ENCODE peak calls at places on chromosome 14, in four cellular contexts. Q is Peyer's patch, F is thyroid gland, W is NB4. R is an unnamed sample.

GRCh38 chr14:54197369-54197768 is 199.4 kb upstream of the CDKN3 start:
- DNase-seq in Q (no peak), F (no peak), W (no peak), R (no peak)

GRCh38 chr14:78721756-78722455 is 551.7 kb downstream of the NRXN3 start:
- DNase-seq in W (no peak), F (no peak), Q (no peak), R (no peak)

GRCh38 chr14:99946652-99947489 is 118.4 kb upstream of the EVL start:
- DNase-seq in F (no peak), Q (peak), W (peak), R (no peak)

GRCh38 chr14:52918486-52918885 is 32.4 kb downstream of the FERMT2 start:
- DNase-seq in F (no peak), W (peak), Q (no peak), R (no peak)

GRCh38 chr14:105203057-105203494 is 22.0 kb upstream of the NUDT14 start:
- DNase-seq in F (peak), Q (peak), W (peak), R (no peak)

GRCh38 chr14:104096318-104096717 is 10.8 kb downstream of the ASPG start:
- DNase-seq in Q (no peak), W (no peak), F (no peak), R (no peak)

GRCh38 chr14:100306256-100306505 is at the start of gene SLC25A29:
- DNase-seq in F (no peak), Q (no peak), W (no peak), R (no peak)

GRCh38 chr14:32109676-32110075 is 32.6 kb downstream of the ARHGAP5 start:
- DNase-seq in Q (no peak), F (no peak), W (no peak), R (no peak)

GRCh38 chr14:46840971-46841729 is 189.6 kb upstream of the RPL10L start:
- DNase-seq in W (no peak), Q (no peak), F (peak), R (no peak)

GRCh38 chr14:78737116-78737515 is 566.9 kb downstream of the NRXN3 start:
- DNase-seq in W (no peak), Q (no peak), F (no peak), R (no peak)

GRCh38 chr14:36738269-36738668 is 76.6 kb downstream of the PAX9 start:
- DNase-seq in F (no peak), Q (no peak), W (no peak), R (no peak)

GRCh38 chr14:85402546-85403162 is 127.3 kb upstream of the FLRT2 start:
- DNase-seq in Q (no peak), F (no peak), W (no peak), R (no peak)

GRCh38 chr14:45085004-45085403 is 1.1 kb downstream of the PRPF39 start:
- DNase-seq in F (no peak), Q (no peak), W (peak), R (no peak)

GRCh38 chr14:69991422-69991821 is 112.2 kb downstream of the SMOC1 start:
- DNase-seq in F (no peak), Q (no peak), W (no peak), R (no peak)

GRCh38 chr14:101814869-101815268 is 53.4 kb downstream of the PPP2R5C start:
- DNase-seq in W (no peak), F (no peak), Q (no peak), R (no peak)

GRCh38 chr14:62084020-62084419 is 321.8 kb downstream of the SNAPC1 start:
- DNase-seq in F (no peak), W (no peak), Q (no peak), R (no peak)

GRCh38 chr14:30440986-30441385 is 118.0 kb upstream of the G2E3 start:
- DNase-seq in Q (no peak), F (no peak), W (no peak), R (no peak)

GRCh38 chr14:92577321-92577742 is 63.8 kb downstream of the RIN3 start:
- DNase-seq in F (no peak), W (no peak), Q (peak), R (no peak)

GRCh38 chr14:33903369-33903768 is 47.5 kb downstream of the EGLN3 start:
- DNase-seq in Q (no peak), W (no peak), F (no peak), R (no peak)

GRCh38 chr14:74348241-74348734 is at the start of gene VRTN:
- DNase-seq in W (no peak), F (no peak), Q (no peak), R (peak)

GRCh38 chr14:24404814-24405213 is 6.0 kb downstream of the NYNRIN start:
- DNase-seq in W (no peak), F (no peak), Q (no peak), R (no peak)
- TF ChIP-seq CTCF in W (no peak), F (no peak), Q (no peak), R (no peak)

GRCh38 chr14:95455246-95455645 is 61.2 kb downstream of the SYNE3 start:
- DNase-seq in W (no peak), Q (no peak), F (no peak), R (no peak)

GRCh38 chr14:95449131-95449530 is 67.3 kb downstream of the SYNE3 start:
- DNase-seq in F (no peak), Q (no peak), W (no peak), R (no peak)

GRCh38 chr14:95452890-95453712 is 63.3 kb downstream of the SYNE3 start:
- DNase-seq in W (no peak), F (no peak), Q (no peak), R (no peak)

GRCh38 chr14:95453713-95453980 is 62.8 kb downstream of the SYNE3 start:
- DNase-seq in Q (no peak), F (no peak), W (no peak), R (no peak)

DNA sequence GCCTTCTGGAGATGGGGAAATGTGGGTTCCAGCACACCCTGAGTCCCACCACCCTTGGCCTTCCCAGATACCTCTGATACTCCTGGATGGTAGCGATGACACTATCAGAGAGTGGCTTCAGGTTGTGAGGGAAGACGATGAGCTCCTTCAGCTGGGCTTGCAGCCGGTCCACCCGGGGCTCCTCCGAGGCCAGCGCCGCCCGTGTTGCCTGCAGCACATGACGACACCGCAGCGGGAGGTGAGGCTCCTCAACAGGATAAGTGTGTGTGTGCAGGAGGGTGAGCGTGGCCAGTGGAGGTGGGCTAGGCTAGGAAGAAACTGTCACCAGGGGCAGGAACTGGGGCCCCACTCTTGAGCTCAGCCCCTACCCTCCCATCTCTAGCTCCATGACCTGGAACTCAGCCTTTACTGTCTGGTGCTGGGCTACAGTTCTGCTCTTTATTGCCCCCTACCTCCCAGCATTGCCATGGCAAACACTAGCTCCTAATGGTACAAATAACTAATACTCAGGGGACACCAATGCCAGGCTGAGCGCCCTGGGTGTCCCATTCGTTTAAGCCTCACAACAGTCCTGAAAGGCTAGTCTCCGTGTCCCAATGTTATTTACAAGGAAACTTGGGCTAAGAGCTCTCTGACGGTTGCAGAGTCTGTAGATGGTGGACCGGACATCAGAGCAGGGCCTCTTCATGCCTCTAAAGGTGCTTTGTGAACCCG is 64.1 kb downstream of the SYNE3 start:
- DNase-seq in F (no peak), W (peak), Q (no peak), R (no peak)
- TF ChIP-seq CTCF in F (no peak), W (peak), Q (no peak), R (peak)

DNA sequence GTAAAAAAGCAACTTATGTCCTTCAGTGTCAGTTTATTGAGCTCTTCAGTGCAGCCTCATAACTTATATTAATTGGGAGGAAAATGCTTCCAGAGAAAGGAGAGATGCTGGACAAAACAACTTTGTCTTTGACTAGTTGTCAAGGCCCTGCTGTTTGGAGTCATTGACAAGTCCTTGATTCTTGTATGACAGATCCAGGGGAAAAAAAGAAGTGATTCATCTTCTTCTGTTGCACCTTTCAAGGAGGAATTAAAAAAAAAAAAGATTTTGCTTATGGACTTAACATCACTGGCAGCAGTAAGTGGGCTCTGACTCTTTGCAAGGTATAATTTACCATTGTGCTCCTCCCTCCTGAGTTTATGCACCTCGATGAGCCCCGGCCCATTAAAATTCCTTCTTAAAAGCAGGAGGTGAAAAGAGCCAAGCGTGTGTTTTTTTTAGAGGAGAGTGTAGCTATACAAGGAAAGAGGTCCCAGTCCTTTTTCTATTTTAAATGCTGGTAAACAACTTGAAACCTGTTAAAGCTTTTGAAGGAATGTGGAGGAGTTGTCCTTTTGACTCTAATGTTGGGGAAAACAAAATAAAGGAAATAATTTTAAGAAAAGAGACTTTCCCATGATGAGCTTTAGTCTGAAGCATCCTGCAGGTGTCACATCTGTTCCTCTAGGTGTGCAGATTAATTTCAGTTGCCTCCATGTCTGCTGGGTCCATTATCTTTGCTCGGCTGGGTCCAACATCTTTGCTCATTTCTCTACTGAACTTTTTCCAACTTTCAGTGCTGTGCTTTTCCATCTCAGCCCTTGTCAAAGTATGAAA is 431.6 kb downstream of the RAD51B start:
- DNase-seq in F (peak), Q (no peak), W (no peak), R (no peak)
- TF ChIP-seq CTCF in F (no peak), Q (peak), W (no peak), R (peak)

DNA sequence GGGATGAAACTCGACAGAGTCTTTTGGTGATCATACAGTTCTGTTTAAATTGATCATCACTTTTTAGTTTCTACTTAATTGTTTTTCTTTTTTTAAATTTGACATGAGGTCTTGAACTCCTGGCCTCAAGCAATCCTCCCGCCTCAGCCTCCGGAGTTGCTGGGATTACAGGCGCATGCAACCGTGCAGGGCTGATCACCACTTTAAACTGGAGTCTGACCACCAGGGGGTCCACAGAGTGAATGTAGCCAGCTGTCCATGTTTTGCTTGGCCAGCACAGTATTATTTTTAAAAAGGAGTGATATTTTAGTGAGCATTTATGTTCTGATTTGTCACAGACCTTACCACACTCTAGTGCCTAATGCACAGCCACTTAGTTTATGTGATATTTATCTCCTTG is 10.7 kb downstream of the DAAM1 start:
- DNase-seq in Q (no peak), F (no peak), W (no peak), R (no peak)
- TF ChIP-seq CTCF in Q (no peak), F (no peak), W (peak), R (peak)

GRCh38 chr14:72270341-72270740 is 338.1 kb downstream of the RGS6 start:
- DNase-seq in W (no peak), F (no peak), Q (no peak), R (no peak)
- TF ChIP-seq CTCF in W (no peak), F (no peak), Q (no peak), R (no peak)